ENCODE peak calls at places on chromosomes 4 and X, in six cellular contexts. O, M, H, R, E and D are unnamed samples.

GRCh38 chr4:121656269-121656641 is 40.5 kb downstream of the ANXA5 start:
- DNase-seq in E (no peak), R (no peak), H (peak), M (peak), O (peak), D (no peak)

GRCh38 chrX:41921492-41922124 is 1.7 kb downstream of the CASK start:
- DNase-seq in O (no peak), R (no peak), E (no peak), M (no peak), H (no peak), D (no peak)

GRCh38 chr4:6594826-6595355 is 19.9 kb downstream of the MAN2B2 start:
- DNase-seq in H (peak), R (no peak), M (no peak), O (no peak), E (no peak), D (no peak)

GRCh38 chr4:61149278-61149677 is 50.8 kb upstream of the ADGRL3 start:
- DNase-seq in E (no peak), M (no peak), R (no peak), H (no peak), O (peak), D (no peak)

GRCh38 chr4:176377705-176378302 is 58.0 kb downstream of the SPCS3 start:
- DNase-seq in R (no peak), O (no peak), H (no peak), M (no peak), E (no peak), D (no peak)

GRCh38 chr4:172750910-172751309 is 417.7 kb upstream of the GALNT7 start:
- DNase-seq in E (no peak), M (no peak), O (no peak), H (no peak), R (no peak), D (no peak)

GRCh38 chr4:139887378-139887801 is 221.8 kb downstream of the MGST2 start:
- DNase-seq in E (no peak), M (no peak), R (no peak), H (no peak), O (no peak), D (no peak)

GRCh38 chr4:26289421-26289820 is 31.4 kb upstream of the RBPJ start:
- DNase-seq in R (no peak), H (no peak), O (no peak), E (no peak), M (no peak), D (no peak)

GRCh38 chr4:3054169-3054759 is 20.1 kb downstream of the HTT-AS start:
- DNase-seq in E (no peak), M (no peak), R (no peak), O (no peak), H (no peak), D (no peak)

GRCh38 chr4:53651142-53651720 is 59.9 kb upstream of the LNX1 start:
- DNase-seq in E (no peak), M (no peak), O (no peak), R (no peak), H (peak), D (no peak)

GRCh38 chr4:166312166-166312565 is 439.1 kb downstream of the TLL1 start:
- DNase-seq in H (no peak), E (no peak), R (no peak), M (no peak), O (peak), D (no peak)

GRCh38 chrX:121479406-121479805 is 432.0 kb downstream of the GLUD2 start:
- DNase-seq in H (no peak), E (no peak), O (peak), M (no peak), R (no peak), D (no peak)

GRCh38 chrX:70554081-70554480 is 109.4 kb downstream of the DLG3 start:
- DNase-seq in H (no peak), M (no peak), O (peak), E (no peak), R (no peak), D (no peak)

GRCh38 chr4:143531368-143531767 is 17.9 kb downstream of the SMARCA5 start:
- DNase-seq in O (no peak), R (no peak), H (no peak), E (no peak), M (no peak), D (no peak)

DNA sequence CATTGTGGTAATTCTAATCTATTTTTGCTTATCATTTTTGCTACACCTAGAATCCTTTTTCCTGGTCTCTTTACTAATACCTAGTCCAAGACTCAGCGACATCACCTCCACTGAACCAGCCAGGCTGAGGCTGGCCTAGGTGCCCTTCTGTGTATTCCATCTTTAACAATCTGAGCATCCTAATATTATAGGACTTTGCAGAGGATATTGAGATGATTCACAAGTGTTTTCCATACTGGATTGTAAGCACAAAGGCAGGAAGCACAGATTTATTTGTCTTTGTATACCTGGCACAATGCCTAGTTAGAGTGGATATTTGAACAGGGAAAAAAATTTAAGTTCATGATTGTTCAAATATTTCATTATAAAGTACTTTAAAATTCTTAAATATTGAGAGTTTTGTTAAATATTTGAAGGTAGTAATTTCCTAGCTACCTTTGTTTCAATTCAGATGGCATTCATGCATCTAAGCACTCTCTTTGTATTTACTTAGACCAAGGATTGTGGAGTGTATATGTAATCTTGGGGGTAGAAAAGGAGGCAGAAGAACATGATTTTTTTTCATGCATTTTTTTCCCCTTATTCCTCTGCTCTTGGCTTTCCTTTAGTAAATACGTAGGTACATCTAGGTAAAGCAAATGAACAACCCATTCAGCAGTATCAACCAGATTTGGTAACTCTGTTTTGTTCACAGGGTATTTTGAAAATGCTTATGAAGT is 18.4 kb downstream of the SMARCA5 start:
- DNase-seq in H (no peak), R (no peak), O (no peak), M (no peak), E (no peak), D (no peak)
- H3K27ac ChIP-seq in H (no peak), R (no peak), O (no peak), M (no peak), E (no peak), D (no peak)

DNA sequence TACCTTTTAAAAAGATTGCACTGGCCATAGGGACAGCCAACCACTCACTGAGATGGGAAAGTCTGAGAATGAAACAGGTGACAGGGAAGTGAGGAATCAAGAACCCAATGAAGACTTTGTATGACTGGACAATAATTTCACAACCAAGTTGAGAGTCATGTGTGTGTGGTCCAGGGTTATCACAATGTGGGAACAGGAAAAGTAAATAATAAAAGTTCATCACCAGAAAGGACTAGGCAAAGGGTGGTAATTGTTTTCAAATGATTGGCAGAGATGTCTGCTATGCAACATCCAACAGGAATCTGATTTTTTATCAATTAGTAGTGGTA is 129.3 kb downstream of the AMELX start:
- DNase-seq in O (no peak), M (no peak), E (no peak), H (no peak), R (no peak), D (no peak)
- H3K27ac ChIP-seq in O (no peak), M (no peak), E (no peak), H (no peak), R (no peak), D (no peak)

GRCh38 chr4:137623013-137623412 is 90.7 kb upstream of the PCDH18 start:
- DNase-seq in M (no peak), E (no peak), H (no peak), R (no peak), O (no peak), D (no peak)

DNA sequence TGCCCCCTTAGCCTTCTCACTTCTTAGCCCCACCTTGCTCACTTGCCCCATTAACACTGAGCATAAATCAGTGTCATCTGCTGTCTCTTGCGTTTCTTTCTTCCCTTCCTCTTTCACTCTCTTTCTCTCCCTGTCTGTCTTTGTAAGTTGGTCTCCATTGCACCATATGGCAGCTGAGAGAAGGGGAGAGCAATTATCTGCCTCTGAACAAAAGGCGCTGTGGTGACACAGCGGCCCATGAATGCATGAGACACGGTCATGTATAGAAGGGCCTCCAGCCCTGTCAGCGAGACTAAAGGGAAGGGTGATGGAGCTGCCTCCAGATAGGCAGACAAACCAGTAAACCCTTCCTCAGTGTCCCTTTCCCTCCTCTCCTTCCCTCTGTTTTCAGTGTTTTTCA is 88.8 kb upstream of the PCDH18 start:
- DNase-seq in H (no peak), M (no peak), R (no peak), O (peak), E (no peak), D (no peak)
- H3K27ac ChIP-seq in H (no peak), M (no peak), R (no peak), O (no peak), E (no peak), D (no peak)

GRCh38 chr4:10005632-10006031 is 15.7 kb downstream of the SLC2A9 start:
- DNase-seq in O (no peak), R (no peak), E (no peak), H (no peak), M (no peak), D (no peak)
- H3K27ac ChIP-seq in O (no peak), R (peak), E (peak), H (no peak), M (no peak), D (peak)

GRCh38 chrX:125532411-125533089 is 212.9 kb downstream of the TEX13C start:
- DNase-seq in E (no peak), H (peak), O (no peak), R (no peak), M (no peak), D (no peak)
- H3K27ac ChIP-seq in E (no peak), H (no peak), O (no peak), R (no peak), M (no peak), D (no peak)

GRCh38 chr4:47109379-47109778 is 78.0 kb downstream of the GABRB1 start:
- DNase-seq in R (no peak), O (no peak), H (no peak), E (no peak), M (no peak), D (no peak)

GRCh38 chr4:47104986-47105385 is 73.6 kb downstream of the GABRB1 start:
- DNase-seq in H (no peak), O (no peak), R (no peak), E (no peak), M (no peak), D (no peak)

GRCh38 chr4:47110670-47111069 is 79.3 kb downstream of the GABRB1 start:
- DNase-seq in R (no peak), O (no peak), H (no peak), E (no peak), M (no peak), D (no peak)

GRCh38 chr4:47101453-47101852 is 70.1 kb downstream of the GABRB1 start:
- DNase-seq in E (no peak), O (no peak), H (no peak), R (no peak), M (no peak), D (no peak)

DNA sequence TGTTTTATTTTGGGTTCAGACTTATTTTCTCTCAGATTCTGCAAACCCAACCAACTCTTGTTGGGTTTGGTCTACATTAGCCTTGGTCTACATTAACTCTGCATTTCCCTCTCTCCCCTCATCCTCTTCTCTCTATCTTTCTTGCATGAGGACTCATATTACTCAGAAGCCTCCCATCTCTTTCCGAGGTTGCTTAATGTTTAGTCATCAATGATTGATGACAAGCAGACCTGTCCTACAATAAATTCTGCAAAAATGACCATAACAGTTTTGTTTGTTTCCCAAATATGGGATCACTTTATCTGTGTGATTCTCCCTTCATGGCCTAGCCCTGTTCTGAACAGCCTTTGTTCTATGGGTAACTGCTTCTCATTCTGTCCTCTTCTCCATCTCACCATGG is 75.2 kb downstream of the GABRB1 start:
- DNase-seq in H (no peak), R (no peak), M (no peak), O (no peak), E (no peak), D (no peak)
- H3K27ac ChIP-seq in H (no peak), R (no peak), M (no peak), O (no peak), E (no peak), D (no peak)

GRCh38 chr4:74651198-74651597 is 143.1 kb downstream of the BTC start:
- DNase-seq in O (no peak), R (no peak), M (no peak), E (no peak), H (no peak), D (no peak)

GRCh38 chr4:74649193-74649592 is 145.1 kb downstream of the BTC start:
- DNase-seq in H (no peak), M (no peak), O (no peak), E (no peak), R (no peak), D (no peak)

GRCh38 chr4:74654230-74654681 is 140.1 kb downstream of the BTC start:
- DNase-seq in H (no peak), M (no peak), R (no peak), O (peak), E (no peak), D (no peak)

GRCh38 chr4:74656596-74656995 is 137.7 kb downstream of the BTC start:
- DNase-seq in M (no peak), E (no peak), O (no peak), H (no peak), R (no peak), D (no peak)

GRCh38 chr4:74653331-74654229 is 140.7 kb downstream of the BTC start:
- DNase-seq in M (no peak), O (no peak), E (no peak), H (no peak), R (no peak), D (no peak)
- H3K27ac ChIP-seq in M (no peak), O (no peak), E (no peak), H (no peak), R (no peak), D (no peak)

GRCh38 chr4:42641696-42642095 is 15.2 kb downstream of the ATP8A1 start:
- DNase-seq in M (no peak), O (no peak), E (no peak), H (no peak), R (no peak), D (no peak)
- H3K27ac ChIP-seq in M (no peak), O (no peak), E (no peak), H (no peak), R (no peak), D (no peak)